ENCODE peak calls at places on chromosome 10, in four cellular contexts. N, T, F and W are unnamed samples.
A peak's percentile ranks its signal among the peaks of the same experiment; 100 is the strongest.

GRCh38 chr10:125859128-125859817 is 21.8 kb downstream of the DHX32 start:
- DNase-seq in T (no peak), N (no peak), F (no peak), W (no peak)

GRCh38 chr10:88196298-88196697 is 332.9 kb downstream of the PTEN start:
- DNase-seq in T (no peak), N (no peak), F (no peak), W (no peak)

GRCh38 chr10:88336316-88336715 is 246.8 kb downstream of the RNLS start:
- DNase-seq in F (no peak), T (no peak), N (no peak), W (no peak)

GRCh38 chr10:131094406-131095108 is 217.0 kb downstream of the TCERG1L start:
- DNase-seq in F (no peak), N (peak; percentile 11), T (peak; percentile 19), W (peak; percentile 17)

GRCh38 chr10:20302033-20302432 is 485.8 kb downstream of the PLXDC2 start:
- DNase-seq in F (no peak), N (no peak), T (no peak), W (no peak)

GRCh38 chr10:97422921-97423420 is 3.0 kb upstream of the PGAM1 start:
- DNase-seq in T (peak; percentile 89), N (peak; percentile 87), F (no peak), W (peak; percentile 72)

GRCh38 chr10:33869089-33869488 is 534.6 kb upstream of the NRP1 start:
- DNase-seq in N (no peak), T (no peak), F (no peak), W (no peak)

GRCh38 chr10:76881477-76882220 is 756.0 kb downstream of the KCNMA1 start:
- DNase-seq in T (no peak), N (no peak), F (no peak), W (no peak)

GRCh38 chr10:113776553-113776952 is 25.1 kb downstream of the PLEKHS1 start:
- DNase-seq in F (no peak), T (no peak), N (no peak), W (no peak)

GRCh38 chr10:113517893-113518240 is 35.0 kb upstream of the HABP2 start:
- DNase-seq in F (no peak), T (no peak), N (no peak), W (no peak)

GRCh38 chr10:77251297-77252013 is 386.2 kb downstream of the KCNMA1 start:
- DNase-seq in F (no peak), N (peak; percentile 61), T (peak; percentile 26), W (peak; percentile 48)

GRCh38 chr10:60414877-60415585 is 25.4 kb upstream of the ANK3 start:
- DNase-seq in N (peak; percentile 96), F (no peak), T (peak; percentile 82), W (peak; percentile 89)

GRCh38 chr10:102670871-102671434 is 26.7 kb downstream of the TRIM8 start:
- DNase-seq in T (no peak), N (no peak), F (no peak), W (no peak)

GRCh38 chr10:59903871-59904270 is 2.5 kb downstream of the CCDC6 start:
- DNase-seq in T (no peak), N (no peak), F (no peak), W (no peak)

GRCh38 chr10:52314007-52314821 is at the start of gene DKK1:
- DNase-seq in F (peak; percentile 44), N (peak; percentile 92), T (no peak), W (peak; percentile 60)